ENCODE peak calls at places on chromosomes 4 and X, in eight cellular contexts. C is GM03348; N is NCI-H460; E is hepatic stellate cell; Y is kidney epithelial cell; S is lower leg skin; V is stimulated activated CD4-positive, alpha-beta T cell treated with anti-CD3 and anti-CD28 coated beads, Interleukin-4, amount 100 ng/mL, for 48 hours; T is brain microvascular endothelial cell. J is an unnamed sample.

GRCh38 chr4:152000518-152000917 is 239.7 kb upstream of the GATB start:
- DNase-seq in C (no peak), N (no peak), E (no peak), Y (no peak), S (no peak), V (no peak), T (no peak), J (no peak)

GRCh38 chr4:55910140-55910539 is 38.6 kb upstream of the CEP135 start:
- DNase-seq in C (peak; percentile 14), N (no peak), E (no peak), Y (no peak), S (no peak), V (no peak), T (peak; percentile 70), J (no peak)

GRCh38 chrX:32281853-32282252 is 929.5 kb downstream of the DMD start:
- DNase-seq in C (no peak), N (no peak), E (no peak), Y (no peak), S (no peak), V (no peak), T (no peak), J (no peak)

GRCh38 chr4:146520894-146521542 is 722 bp downstream of the SLC10A7 start:
- DNase-seq in C (peak; percentile 56), N (peak; percentile 28), E (peak; percentile 29), Y (no peak), S (no peak), V (no peak), T (peak; percentile 57), J (no peak)

GRCh38 chr4:142361981-142362380 is 484.1 kb downstream of the INPP4B start:
- DNase-seq in C (no peak), N (no peak), E (no peak), Y (no peak), S (no peak), V (no peak), T (no peak), J (no peak)

GRCh38 chr4:81352476-81352875 is 119.2 kb downstream of the RASGEF1B start:
- DNase-seq in C (peak; percentile 49), N (no peak), E (no peak), Y (no peak), S (no peak), V (no peak), T (no peak), J (no peak)

GRCh38 chrX:87310780-87311179 is 206.8 kb upstream of the KLHL4 start:
- DNase-seq in C (no peak), N (no peak), E (no peak), Y (no peak), S (no peak), V (no peak), T (no peak), J (no peak)

GRCh38 chr4:11632488-11632887 is 203.8 kb upstream of the HS3ST1 start:
- DNase-seq in C (no peak), N (peak; percentile 5), E (no peak), Y (no peak), S (no peak), V (no peak), T (no peak), J (no peak)

GRCh38 chrX:134530845-134531244 is 70.9 kb downstream of the HPRT1 start:
- DNase-seq in C (no peak), N (no peak), E (no peak), Y (no peak), S (no peak), V (no peak), T (no peak), J (no peak)

GRCh38 chrX:35622601-35623000 is 175.5 kb upstream of the MAGEB16 start:
- DNase-seq in C (no peak), N (no peak), E (no peak), Y (no peak), S (no peak), V (no peak), T (no peak), J (no peak)

GRCh38 chr4:130028552-130028951 is 932.6 kb downstream of the C4orf33 start:
- DNase-seq in C (no peak), N (no peak), E (no peak), Y (no peak), S (no peak), V (no peak), T (no peak), J (no peak)

GRCh38 chr4:20723019-20723418 is 22.8 kb downstream of the PACRGL start:
- DNase-seq in C (peak; percentile 21), N (peak; percentile 51), E (no peak), Y (no peak), S (no peak), V (no peak), T (peak; percentile 11), J (no peak)

GRCh38 chr4:175190654-175191053 is 272.5 kb downstream of the ADAM29 start:
- DNase-seq in C (no peak), N (no peak), E (no peak), Y (no peak), S (no peak), V (no peak), T (no peak), J (no peak)